ENCODE peak calls at places on chromosome 7, in four cellular contexts. G, R, T and F are unnamed samples.

GRCh38 chr7:88686468-88687229 is 72.9 kb upstream of the ZNF804B start:
- ATAC-seq in G (no peak), R (no peak), T (peak), F (no peak)

GRCh38 chr7:154856737-154857136 is 146.2 kb downstream of the PAXIP1 start:
- ATAC-seq in G (no peak), R (no peak), T (no peak), F (no peak)

GRCh38 chr7:17347426-17347825 is 49.0 kb downstream of the AHR start:
- ATAC-seq in G (no peak), R (no peak), T (no peak), F (no peak)

GRCh38 chr7:73830872-73831655 is at the start of gene CLDN4:
- ATAC-seq in G (no peak), R (no peak), T (peak), F (no peak)

GRCh38 chr7:42736931-42737330 is 174.9 kb downstream of the C7orf25 start:
- ATAC-seq in G (peak), R (no peak), T (no peak), F (no peak)

GRCh38 chr7:42945821-42946615 is 13.8 kb downstream of the MRPL32 start:
- ATAC-seq in G (no peak), R (no peak), T (peak), F (no peak)

GRCh38 chr7:30244340-30244739 is 40.1 kb upstream of the ZNRF2 start:
- ATAC-seq in G (no peak), R (no peak), T (no peak), F (no peak)

GRCh38 chr7:7151865-7152264 is 30.5 kb upstream of the C1GALT1 start:
- ATAC-seq in G (no peak), R (no peak), T (no peak), F (no peak)

GRCh38 chr7:149882264-149883048 is 8.7 kb downstream of the ATP6V0E2 start:
- ATAC-seq in G (no peak), R (peak), T (no peak), F (no peak)

GRCh38 chr7:31493714-31494181 is 20.1 kb upstream of the ITPRID1 start:
- ATAC-seq in G (peak), R (no peak), T (peak), F (no peak)

GRCh38 chr7:30149640-30150272 is 15.0 kb downstream of the MTURN start:
- ATAC-seq in G (no peak), R (no peak), T (no peak), F (no peak)

GRCh38 chr7:52147240-52147639 is 830.6 kb upstream of the COBL start:
- ATAC-seq in G (no peak), R (no peak), T (peak), F (no peak)

GRCh38 chr7:16712916-16713315 is 40.6 kb upstream of the TSPAN13 start:
- ATAC-seq in G (peak), R (no peak), T (no peak), F (peak)

GRCh38 chr7:30157217-30157616 is 22.4 kb downstream of the MTURN start:
- ATAC-seq in G (no peak), R (no peak), T (no peak), F (no peak)